ENCODE peak calls at places on chromosome 7, in nine cellular contexts. S, P, B, C, L, H, E, F and V are unnamed samples.
A peak's percentile ranks its signal among the peaks of the same experiment; 100 is the strongest.

GRCh38 chr7:149529136-149529718 is 31.6 kb upstream of the ZNF746 start:
- DNase-seq in S (peak; percentile 10), P (peak; percentile 5), F (peak; percentile 25), C (no peak), L (no peak), E (no peak), B (no peak), H (no peak), V (peak; percentile 14)

GRCh38 chr7:44534501-44534900 is 6.6 kb downstream of the NPC1L1 start:
- DNase-seq in H (no peak), E (peak; percentile 33), P (no peak), L (no peak), B (no peak), F (peak; percentile 41), S (peak; percentile 30), C (no peak), V (peak; percentile 20)

GRCh38 chr7:41145656-41146055 is 557.2 kb downstream of the INHBA start:
- DNase-seq in B (no peak), C (no peak), E (no peak), S (no peak), H (no peak), L (no peak), F (no peak), P (no peak), V (peak; percentile 54)

GRCh38 chr7:95865716-95866371 is 93.5 kb downstream of the DYNC1I1 start:
- DNase-seq in S (peak; percentile 53), C (no peak), L (no peak), E (no peak), H (no peak), P (peak; percentile 22), F (peak; percentile 72), B (no peak), V (peak; percentile 11)

GRCh38 chr7:87592300-87592699 is 8.4 kb downstream of the ABCB1 start:
- DNase-seq in P (no peak), H (no peak), L (no peak), E (peak; percentile 40), B (no peak), F (no peak), C (no peak), S (no peak), V (no peak)

GRCh38 chr7:84247591-84247990 is 53.0 kb upstream of the SEMA3A start:
- DNase-seq in L (no peak), S (peak; percentile 71), E (no peak), P (peak; percentile 62), F (peak; percentile 73), C (no peak), H (no peak), B (no peak), V (no peak)

GRCh38 chr7:44473295-44473694 is 17.2 kb downstream of the NUDCD3 start:
- DNase-seq in H (no peak), P (peak; percentile 33), C (no peak), L (no peak), F (peak; percentile 79), S (peak; percentile 63), B (no peak), E (no peak), V (peak; percentile 33)

GRCh38 chr7:64879800-64880199 is 23.3 kb upstream of the ZNF273 start:
- DNase-seq in P (no peak), H (no peak), F (no peak), E (no peak), L (peak; percentile 23), C (peak; percentile 2), S (no peak), B (no peak), V (no peak)

GRCh38 chr7:69910150-69910549 is 311.9 kb downstream of the AUTS2 start:
- DNase-seq in S (no peak), P (no peak), C (no peak), F (no peak), B (no peak), L (no peak), H (no peak), E (no peak), V (no peak)

GRCh38 chr7:87420173-87420572 is 55.3 kb downstream of the ABCB4 start:
- DNase-seq in P (no peak), C (no peak), F (no peak), S (no peak), L (no peak), B (no peak), H (no peak), E (no peak), V (no peak)

GRCh38 chr7:142809671-142810070 is 38.9 kb downstream of the PRSS2 start:
- DNase-seq in F (no peak), H (no peak), S (no peak), B (no peak), E (no peak), P (no peak), C (no peak), L (no peak), V (no peak)

GRCh38 chr7:131238260-131238940 is 89.3 kb upstream of the MKLN1 start:
- DNase-seq in E (no peak), F (peak; percentile 82), P (peak; percentile 53), C (no peak), L (no peak), S (peak; percentile 90), H (no peak), B (no peak), V (peak; percentile 77)

GRCh38 chr7:138169441-138169851 is 93.2 kb downstream of the AKR1D1 start:
- DNase-seq in L (no peak), E (no peak), H (no peak), C (no peak), F (peak; percentile 14), B (no peak), S (no peak), P (no peak), V (no peak)

GRCh38 chr7:121384159-121384745 is 11.9 kb downstream of the FAM3C start:
- DNase-seq in S (no peak), C (no peak), P (no peak), L (no peak), B (no peak), E (no peak), F (no peak), H (no peak), V (no peak)

GRCh38 chr7:7569615-7570014 is 2.9 kb downstream of the MIOS start:
- DNase-seq in E (no peak), P (no peak), C (no peak), H (no peak), F (no peak), L (no peak), B (no peak), S (no peak), V (no peak)

GRCh38 chr7:7566651-7567611 is at the start of gene MIOS:
- DNase-seq in C (peak; percentile 59), P (peak; percentile 68), E (peak; percentile 92), B (peak; percentile 33), S (peak; percentile 75), H (peak; percentile 87), L (peak; percentile 64), F (peak; percentile 71), V (peak; percentile 78)

GRCh38 chr7:7567898-7568531 is 1.3 kb downstream of the MIOS start:
- DNase-seq in S (no peak), B (no peak), E (no peak), C (no peak), H (no peak), F (no peak), P (no peak), L (no peak), V (no peak)

GRCh38 chr7:7569113-7569527 is 2.4 kb downstream of the MIOS start:
- DNase-seq in S (no peak), F (no peak), E (no peak), L (no peak), C (no peak), B (no peak), P (no peak), H (no peak), V (no peak)

GRCh38 chr7:7568553-7568952 is 1.9 kb downstream of the MIOS start:
- DNase-seq in F (no peak), L (no peak), C (no peak), H (no peak), B (no peak), S (no peak), P (no peak), E (no peak), V (no peak)
- H3K4me3 ChIP-seq in F (no peak overlapping the region), L (peak overlapping the region; percentile 83), C (peak overlapping the region; percentile 79), H (peak overlapping the region; percentile 47), B (peak overlapping the region; percentile 82), S (no peak overlapping the region), P (peak overlapping the region; percentile 20), E (peak overlapping the region; percentile 88), V (peak overlapping the region; percentile 83)

DNA sequence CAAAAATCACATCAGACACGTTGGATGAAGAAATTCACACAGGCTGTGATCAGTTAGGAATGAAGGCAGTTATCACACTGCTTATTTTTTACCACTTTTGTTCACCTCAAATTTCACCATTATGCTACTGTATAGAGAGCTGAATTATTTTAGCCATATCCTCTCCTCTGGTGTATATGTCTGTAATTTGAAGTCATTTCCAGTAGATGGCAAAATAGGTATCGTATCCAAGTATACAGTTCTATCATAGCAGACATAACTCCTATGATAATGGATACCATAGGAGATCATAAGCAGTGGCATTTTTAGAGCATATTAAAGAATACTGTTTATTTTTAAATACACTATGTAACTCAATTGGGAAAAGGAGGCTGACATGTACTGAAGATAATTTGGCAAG is 909.7 kb downstream of the DNAJB9 start:
- DNase-seq in P (no peak), H (no peak), F (peak; percentile 0), C (no peak), L (no peak), E (no peak), S (no peak), B (no peak), V (no peak)
- TF ChIP-seq CTCF in P (no peak), H (no peak), F (no peak), C (no peak), L (no peak), E (no peak), S (no peak), B (no peak), V (no peak)

DNA sequence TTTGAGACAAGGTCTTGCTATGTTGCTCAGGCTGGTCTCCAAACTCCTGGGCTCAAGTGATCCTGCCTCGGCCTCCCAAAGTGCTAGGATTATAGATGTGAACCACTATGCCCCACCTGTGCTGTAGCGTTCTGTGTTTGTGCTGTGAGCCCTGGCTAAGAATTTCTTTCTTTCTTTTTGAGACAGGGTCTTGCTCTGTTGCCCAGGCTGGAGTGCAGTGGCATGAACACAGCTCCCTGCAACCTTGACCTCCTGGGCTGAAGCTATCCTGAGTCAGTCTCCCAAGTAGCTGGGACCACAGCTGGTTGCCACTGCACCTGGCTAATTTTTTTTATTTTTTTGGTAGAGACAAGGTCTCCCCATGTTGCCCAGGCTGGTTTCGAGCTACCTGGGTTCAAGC is 11.4 kb downstream of the TSPAN13 start:
- DNase-seq in C (no peak), B (no peak), E (no peak), H (no peak), S (no peak), F (no peak), P (no peak), L (no peak), V (no peak)
- H3K4me3 ChIP-seq in C (no peak overlapping the region), B (no peak overlapping the region), E (no peak overlapping the region), H (no peak overlapping the region), S (no peak overlapping the region), F (no peak overlapping the region), P (no peak overlapping the region), L (no peak overlapping the region), V (no peak overlapping the region)

DNA sequence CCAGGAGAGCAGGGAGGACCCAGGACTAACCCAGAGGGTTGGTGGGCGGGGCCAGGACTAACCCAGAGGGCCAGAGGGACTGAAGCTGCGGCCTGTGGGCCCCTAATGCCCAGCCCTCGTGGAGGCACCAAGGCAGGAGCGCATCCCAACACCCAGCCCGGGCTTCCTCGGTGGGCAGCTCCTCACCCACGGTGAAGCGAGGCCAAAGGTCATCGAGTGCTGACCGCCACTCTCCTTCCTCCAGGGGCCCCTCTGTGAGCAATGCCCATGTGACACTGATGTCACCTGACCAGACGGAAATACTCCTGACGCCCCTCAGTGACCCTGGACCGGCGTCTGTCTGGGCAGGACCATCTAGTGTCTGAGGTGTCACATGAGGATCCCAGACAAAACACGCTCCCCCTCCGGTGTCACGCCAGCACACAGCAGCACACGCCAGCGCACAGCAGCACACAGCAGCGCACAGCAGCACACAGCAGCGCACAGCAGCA is 28.7 kb upstream of the GPR146 start:
- DNase-seq in P (no peak), L (no peak), C (no peak), F (peak; percentile 17), B (no peak), E (no peak), H (no peak), S (no peak), V (no peak)
- TF ChIP-seq CTCF in P (no peak), L (no peak), C (no peak), F (no peak), B (no peak), E (no peak), H (no peak), S (no peak), V (no peak)